ENCODE peak calls at places on chromosomes 5 and 9, in five cellular contexts. C is CD8-positive, alpha-beta memory T cell; V is RWPE1; I is activated CD4-positive, alpha-beta T cell treated with anti-CD3 and anti-CD28 coated beads for 1 hour; E is activated CD8-positive, alpha-beta memory T cell treated with anti-CD3 and anti-CD28 coated beads for 24 hours. G is an unnamed sample.

GRCh38 chr5:38347896-38348295 is 89.5 kb downstream of the EGFLAM start:
- DNase-seq in E (no peak), I (no peak), V (no peak), C (no peak), G (no peak)

GRCh38 chr5:31413030-31413812 is 118.7 kb downstream of the DROSHA start:
- DNase-seq in V (peak; percentile 29), E (no peak), C (no peak), I (no peak), G (no peak)

GRCh38 chr9:76574171-76574767 is 115.3 kb downstream of the GCNT1 start:
- DNase-seq in V (no peak), I (no peak), E (no peak), C (no peak), G (no peak)

GRCh38 chr9:86866739-86867138 is 80.6 kb downstream of the GAS1 start:
- DNase-seq in C (no peak), E (no peak), V (no peak), I (no peak), G (no peak)

GRCh38 chr9:133990366-133991210 is 1.5 kb downstream of the VAV2 start:
- DNase-seq in E (no peak), C (no peak), I (no peak), V (peak; percentile 78), G (peak; percentile 65)

GRCh38 chr9:77588319-77588937 is 59.7 kb downstream of the GNA14 start:
- DNase-seq in V (peak; percentile 90), E (no peak), C (no peak), I (no peak), G (no peak)

GRCh38 chr9:110077926-110078325 is 130.0 kb downstream of the C9orf152 start:
- DNase-seq in V (no peak), C (no peak), I (no peak), E (no peak), G (no peak)

GRCh38 chr9:95511232-95511951 is 5.4 kb downstream of the PTCH1 start:
- DNase-seq in V (peak; percentile 68), E (peak; percentile 85), C (peak; percentile 40), I (no peak), G (peak; percentile 67)

GRCh38 chr9:20997503-20998076 is 33.9 kb downstream of the HACD4 start:
- DNase-seq in V (no peak), I (no peak), C (no peak), E (no peak), G (no peak)

GRCh38 chr9:109012876-109013677 is at the start of gene CTNNAL1:
- DNase-seq in E (peak; percentile 93), I (peak; percentile 71), C (peak; percentile 84), V (peak; percentile 98), G (peak; percentile 96)

GRCh38 chr5:45335346-45335745 is 360.8 kb downstream of the HCN1 start:
- DNase-seq in V (no peak), C (no peak), E (no peak), I (no peak), G (no peak)

GRCh38 chr5:82165740-82166530 is 112.2 kb downstream of the RPS23 start:
- DNase-seq in V (peak; percentile 86), E (no peak), I (no peak), C (peak; percentile 50), G (peak; percentile 61)

GRCh38 chr9:131049829-131050715 is 41.1 kb downstream of the LAMC3 start:
- DNase-seq in I (no peak), E (no peak), V (no peak), C (no peak), G (no peak)

GRCh38 chr5:1101991-1102713 is 9.7 kb downstream of the SLC12A7 start:
- DNase-seq in V (no peak), I (no peak), E (peak; percentile 70), C (no peak), G (no peak)

GRCh38 chr9:138022756-138023393 is 145.3 kb downstream of the CACNA1B start:
- DNase-seq in V (no peak), C (no peak), E (no peak), I (no peak), G (no peak)

G was measured in transverse colon.